ENCODE peak calls at places on chromosome 3, in eight cellular contexts. One of them, this sample, is unnamed.

GRCh38 chr3:39327746-39328349 is 1.7 kb upstream of the CCR8 start:
- DNase-seq in SJSA1: no peak
- DNase-seq in A172: no peak
- DNase-seq in foreskin fibroblast: no peak
- DNase-seq in nephron progenitor cell: no peak
- DNase-seq in activated gamma-delta T cell treated with Interleukin-2 at 50 U/mL for 16 hours: no peak
- DNase-seq in upper lobe of right lung: no peak
- DNase-seq in dermis microvascular lymphatic vessel endothelial cell: no peak
- DNase-seq in this sample: peak

GRCh38 chr3:151228291-151229125 is 25.5 kb upstream of the GPR171 start:
- DNase-seq in SJSA1: peak
- DNase-seq in A172: peak
- DNase-seq in foreskin fibroblast: peak
- DNase-seq in nephron progenitor cell: no peak
- DNase-seq in activated gamma-delta T cell treated with Interleukin-2 at 50 U/mL for 16 hours: no peak
- DNase-seq in upper lobe of right lung: no peak
- DNase-seq in dermis microvascular lymphatic vessel endothelial cell: no peak
- DNase-seq in this sample: no peak

GRCh38 chr3:69250014-69250413 is 127.6 kb upstream of the LMOD3 start:
- DNase-seq in SJSA1: no peak
- DNase-seq in A172: no peak
- DNase-seq in foreskin fibroblast: no peak
- DNase-seq in nephron progenitor cell: peak
- DNase-seq in activated gamma-delta T cell treated with Interleukin-2 at 50 U/mL for 16 hours: no peak
- DNase-seq in upper lobe of right lung: no peak
- DNase-seq in dermis microvascular lymphatic vessel endothelial cell: no peak
- DNase-seq in this sample: peak

GRCh38 chr3:188664795-188665194 is 507.0 kb upstream of the TPRG1 start:
- DNase-seq in SJSA1: no peak
- DNase-seq in A172: no peak
- DNase-seq in foreskin fibroblast: no peak
- DNase-seq in nephron progenitor cell: no peak
- DNase-seq in activated gamma-delta T cell treated with Interleukin-2 at 50 U/mL for 16 hours: no peak
- DNase-seq in upper lobe of right lung: no peak
- DNase-seq in dermis microvascular lymphatic vessel endothelial cell: no peak
- DNase-seq in this sample: no peak

GRCh38 chr3:162765524-162765923 is 1268.9 kb downstream of the OTOL1 start:
- DNase-seq in SJSA1: no peak
- DNase-seq in A172: no peak
- DNase-seq in foreskin fibroblast: no peak
- DNase-seq in nephron progenitor cell: no peak
- DNase-seq in activated gamma-delta T cell treated with Interleukin-2 at 50 U/mL for 16 hours: no peak
- DNase-seq in upper lobe of right lung: no peak
- DNase-seq in dermis microvascular lymphatic vessel endothelial cell: no peak
- DNase-seq in this sample: no peak

GRCh38 chr3:66224220-66224619 is 3.4 kb downstream of the SLC25A26 start:
- DNase-seq in SJSA1: no peak
- DNase-seq in A172: no peak
- DNase-seq in foreskin fibroblast: no peak
- DNase-seq in nephron progenitor cell: no peak
- DNase-seq in activated gamma-delta T cell treated with Interleukin-2 at 50 U/mL for 16 hours: no peak
- DNase-seq in upper lobe of right lung: no peak
- DNase-seq in dermis microvascular lymphatic vessel endothelial cell: no peak
- DNase-seq in this sample: no peak

GRCh38 chr3:111980716-111981456 is 2.1 kb downstream of the ABHD10 start:
- DNase-seq in SJSA1: no peak
- DNase-seq in A172: no peak
- DNase-seq in foreskin fibroblast: no peak
- DNase-seq in nephron progenitor cell: no peak
- DNase-seq in activated gamma-delta T cell treated with Interleukin-2 at 50 U/mL for 16 hours: no peak
- DNase-seq in upper lobe of right lung: no peak
- DNase-seq in dermis microvascular lymphatic vessel endothelial cell: no peak
- DNase-seq in this sample: no peak

GRCh38 chr3:101865751-101866509 is 16.6 kb downstream of the NFKBIZ start:
- DNase-seq in SJSA1: no peak
- DNase-seq in A172: no peak
- DNase-seq in foreskin fibroblast: no peak
- DNase-seq in nephron progenitor cell: no peak
- DNase-seq in activated gamma-delta T cell treated with Interleukin-2 at 50 U/mL for 16 hours: no peak
- DNase-seq in upper lobe of right lung: no peak
- DNase-seq in dermis microvascular lymphatic vessel endothelial cell: no peak
- DNase-seq in this sample: no peak

GRCh38 chr3:180747805-180748361 is 68.6 kb upstream of the CCDC39 start:
- DNase-seq in SJSA1: no peak
- DNase-seq in A172: no peak
- DNase-seq in foreskin fibroblast: no peak
- DNase-seq in nephron progenitor cell: no peak
- DNase-seq in activated gamma-delta T cell treated with Interleukin-2 at 50 U/mL for 16 hours: no peak
- DNase-seq in upper lobe of right lung: no peak
- DNase-seq in dermis microvascular lymphatic vessel endothelial cell: no peak
- DNase-seq in this sample: no peak

GRCh38 chr3:98875535-98875934 is 26.0 kb downstream of the DCBLD2 start:
- DNase-seq in SJSA1: no peak
- DNase-seq in A172: no peak
- DNase-seq in foreskin fibroblast: no peak
- DNase-seq in nephron progenitor cell: no peak
- DNase-seq in activated gamma-delta T cell treated with Interleukin-2 at 50 U/mL for 16 hours: no peak
- DNase-seq in upper lobe of right lung: no peak
- DNase-seq in dermis microvascular lymphatic vessel endothelial cell: no peak
- DNase-seq in this sample: no peak

GRCh38 chr3:79497447-79498111 is 270.2 kb downstream of the ROBO1 start:
- DNase-seq in SJSA1: no peak
- DNase-seq in A172: peak
- DNase-seq in foreskin fibroblast: no peak
- DNase-seq in nephron progenitor cell: no peak
- DNase-seq in activated gamma-delta T cell treated with Interleukin-2 at 50 U/mL for 16 hours: no peak
- DNase-seq in upper lobe of right lung: no peak
- DNase-seq in dermis microvascular lymphatic vessel endothelial cell: no peak
- DNase-seq in this sample: no peak

GRCh38 chr3:131109156-131109555 is 82.5 kb downstream of the NEK11 start:
- DNase-seq in SJSA1: no peak
- DNase-seq in A172: peak
- DNase-seq in foreskin fibroblast: no peak
- DNase-seq in nephron progenitor cell: no peak
- DNase-seq in activated gamma-delta T cell treated with Interleukin-2 at 50 U/mL for 16 hours: no peak
- DNase-seq in upper lobe of right lung: no peak
- DNase-seq in dermis microvascular lymphatic vessel endothelial cell: no peak
- DNase-seq in this sample: no peak

GRCh38 chr3:104214277-104214676 is 1152.4 kb upstream of the ALCAM start:
- DNase-seq in SJSA1: no peak
- DNase-seq in A172: no peak
- DNase-seq in foreskin fibroblast: no peak
- DNase-seq in nephron progenitor cell: no peak
- DNase-seq in activated gamma-delta T cell treated with Interleukin-2 at 50 U/mL for 16 hours: no peak
- DNase-seq in upper lobe of right lung: no peak
- DNase-seq in dermis microvascular lymphatic vessel endothelial cell: no peak
- DNase-seq in this sample: no peak

GRCh38 chr3:138361561-138361971 is 13.2 kb downstream of the MRAS start:
- DNase-seq in SJSA1: no peak
- DNase-seq in A172: no peak
- DNase-seq in foreskin fibroblast: no peak
- DNase-seq in nephron progenitor cell: peak
- DNase-seq in activated gamma-delta T cell treated with Interleukin-2 at 50 U/mL for 16 hours: no peak
- DNase-seq in upper lobe of right lung: peak
- DNase-seq in dermis microvascular lymphatic vessel endothelial cell: no peak
- DNase-seq in this sample: no peak

GRCh38 chr3:83895892-83896291 is 1062.9 kb upstream of the CADM2 start:
- DNase-seq in SJSA1: no peak
- DNase-seq in A172: no peak
- DNase-seq in foreskin fibroblast: no peak
- DNase-seq in nephron progenitor cell: no peak
- DNase-seq in activated gamma-delta T cell treated with Interleukin-2 at 50 U/mL for 16 hours: no peak
- DNase-seq in upper lobe of right lung: no peak
- DNase-seq in dermis microvascular lymphatic vessel endothelial cell: no peak
- DNase-seq in this sample: no peak

This sample was measured in T-cell.